ENCODE peak calls at places on chromosomes 4 and X, in four cellular contexts. One of them, this sample, is unnamed.

GRCh38 chr4:13733817-13734216 is 106.3 kb upstream of the BOD1L1 start:
- DNase-seq in AG10803: no peak
- DNase-seq in psoas muscle: no peak
- DNase-seq in ascending aorta: no peak
- DNase-seq in this sample: no peak

GRCh38 chr4:38621004-38621684 is 42.9 kb upstream of the KLF3 start:
- DNase-seq in AG10803: peak; percentile 71
- DNase-seq in psoas muscle: no peak
- DNase-seq in ascending aorta: no peak
- DNase-seq in this sample: peak; percentile 26

GRCh38 chr4:94690851-94691254 is 66.9 kb upstream of the BMPR1B start:
- DNase-seq in AG10803: peak; percentile 76
- DNase-seq in psoas muscle: no peak
- DNase-seq in ascending aorta: no peak
- DNase-seq in this sample: peak; percentile 65

GRCh38 chr4:158850800-158851644 is 82.2 kb downstream of the FNIP2 start:
- DNase-seq in AG10803: peak; percentile 53
- DNase-seq in psoas muscle: no peak
- DNase-seq in ascending aorta: no peak
- DNase-seq in this sample: peak; percentile 28

GRCh38 chr4:145340071-145340695 is 141.5 kb upstream of the SMAD1 start:
- DNase-seq in AG10803: no peak
- DNase-seq in psoas muscle: no peak
- DNase-seq in ascending aorta: no peak
- DNase-seq in this sample: no peak

GRCh38 chrX:39199429-39199828 is 398.2 kb downstream of the MID1IP1 start:
- DNase-seq in AG10803: no peak
- DNase-seq in psoas muscle: no peak
- DNase-seq in ascending aorta: no peak
- DNase-seq in this sample: no peak

GRCh38 chr4:41339812-41340809 is 83.4 kb downstream of the UCHL1 start:
- DNase-seq in AG10803: peak; percentile 74
- DNase-seq in psoas muscle: no peak
- DNase-seq in ascending aorta: no peak
- DNase-seq in this sample: peak; percentile 71

GRCh38 chr4:185142911-185143595 is at the start of gene SLC25A4:
- DNase-seq in AG10803: peak; percentile 66
- DNase-seq in psoas muscle: peak; percentile 95
- DNase-seq in ascending aorta: peak; percentile 50
- DNase-seq in this sample: peak; percentile 38

GRCh38 chr4:147029296-147029695 is 83.6 kb upstream of the TTC29 start:
- DNase-seq in AG10803: no peak
- DNase-seq in psoas muscle: no peak
- DNase-seq in ascending aorta: no peak
- DNase-seq in this sample: no peak

GRCh38 chr4:128163177-128164117 is 102.3 kb downstream of the LARP1B start:
- DNase-seq in AG10803: peak; percentile 50
- DNase-seq in psoas muscle: no peak
- DNase-seq in ascending aorta: no peak
- DNase-seq in this sample: peak; percentile 66

GRCh38 chr4:128158894-128159293 is 97.8 kb downstream of the LARP1B start:
- DNase-seq in AG10803: no peak
- DNase-seq in psoas muscle: no peak
- DNase-seq in ascending aorta: no peak
- DNase-seq in this sample: no peak

GRCh38 chr4:128162434-128162833 is 101.3 kb downstream of the LARP1B start:
- DNase-seq in AG10803: no peak
- DNase-seq in psoas muscle: no peak
- DNase-seq in ascending aorta: no peak
- DNase-seq in this sample: peak; percentile 4

GRCh38 chr4:128161138-128161537 is 100.0 kb downstream of the LARP1B start:
- DNase-seq in AG10803: no peak
- DNase-seq in psoas muscle: no peak
- DNase-seq in ascending aorta: no peak
- DNase-seq in this sample: no peak

DNA sequence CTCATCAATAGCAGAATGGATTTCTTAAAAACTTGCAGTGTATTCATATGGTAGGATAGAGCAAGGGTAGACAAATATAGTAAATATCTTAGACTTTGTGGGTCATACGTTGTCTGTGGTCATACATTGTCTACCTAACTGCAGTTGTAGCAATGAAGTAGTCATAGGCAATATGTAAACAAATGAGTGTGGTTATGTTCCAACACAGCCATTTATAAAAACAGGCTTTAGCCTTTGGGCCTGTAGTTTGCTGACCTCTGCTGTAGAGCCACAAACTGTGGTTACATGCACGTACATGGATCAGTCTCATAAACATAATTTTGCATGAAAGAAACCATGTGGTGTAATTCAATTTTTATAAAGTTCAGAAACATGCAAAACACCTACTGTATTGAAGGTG is 98.9 kb downstream of the LARP1B start:
- DNase-seq in AG10803: peak; percentile 3
- DNase-seq in psoas muscle: no peak
- DNase-seq in ascending aorta: no peak
- DNase-seq in this sample: peak; percentile 68
- TF ChIP-seq CTCF in AG10803: no peak
- TF ChIP-seq CTCF in psoas muscle: no peak
- TF ChIP-seq CTCF in ascending aorta: no peak
- TF ChIP-seq CTCF in this sample: peak; percentile 49

GRCh38 chrX:129520151-129520550 is 3.1 kb downstream of the SMARCA1 start:
- DNase-seq in AG10803: no peak
- DNase-seq in psoas muscle: no peak
- DNase-seq in ascending aorta: no peak
- DNase-seq in this sample: no peak

GRCh38 chrX:129523076-129524055 is at the start of gene SMARCA1:
- DNase-seq in AG10803: peak; percentile 61
- DNase-seq in psoas muscle: peak; percentile 58
- DNase-seq in ascending aorta: no peak
- DNase-seq in this sample: peak; percentile 26

GRCh38 chrX:129525162-129525561 is 1.9 kb upstream of the SMARCA1 start:
- DNase-seq in AG10803: no peak
- DNase-seq in psoas muscle: no peak
- DNase-seq in ascending aorta: no peak
- DNase-seq in this sample: no peak

GRCh38 chrX:129524250-129524850 is 1.1 kb upstream of the SMARCA1 start:
- DNase-seq in AG10803: no peak
- DNase-seq in psoas muscle: no peak
- DNase-seq in ascending aorta: no peak
- DNase-seq in this sample: no peak

GRCh38 chrX:129522184-129523059 is 868 bp downstream of the SMARCA1 start:
- DNase-seq in AG10803: peak; percentile 50
- DNase-seq in psoas muscle: peak; percentile 68
- DNase-seq in ascending aorta: no peak
- DNase-seq in this sample: peak; percentile 55
- TF ChIP-seq CTCF in AG10803: peak; percentile 35
- TF ChIP-seq CTCF in psoas muscle: no peak
- TF ChIP-seq CTCF in ascending aorta: no peak
- TF ChIP-seq CTCF in this sample: peak; percentile 23

DNA sequence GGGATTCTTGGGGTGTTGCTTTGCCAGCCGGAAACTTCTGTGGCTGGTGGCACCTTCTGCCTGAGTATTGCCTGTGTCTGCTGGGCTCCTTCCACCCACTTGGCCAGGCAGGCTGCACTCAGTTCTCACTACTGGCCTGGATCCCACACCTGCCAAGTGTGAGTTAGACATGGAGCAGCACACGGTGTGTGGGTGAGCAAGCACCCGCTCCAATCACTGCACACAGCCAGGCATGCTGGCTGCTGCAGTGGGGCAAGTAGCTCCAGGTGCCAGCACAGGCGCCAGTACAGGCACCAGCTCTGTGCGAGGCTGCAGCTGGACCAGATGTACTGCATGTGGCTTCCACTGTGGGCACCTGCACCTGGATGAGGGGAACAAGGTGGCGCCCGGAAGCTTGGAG is 23.9 kb downstream of the DCUN1D4 start:
- DNase-seq in AG10803: no peak
- DNase-seq in psoas muscle: peak; percentile 52
- DNase-seq in ascending aorta: no peak
- DNase-seq in this sample: no peak
- TF ChIP-seq CTCF in AG10803: no peak
- TF ChIP-seq CTCF in psoas muscle: no peak
- TF ChIP-seq CTCF in ascending aorta: no peak
- TF ChIP-seq CTCF in this sample: no peak

DNA sequence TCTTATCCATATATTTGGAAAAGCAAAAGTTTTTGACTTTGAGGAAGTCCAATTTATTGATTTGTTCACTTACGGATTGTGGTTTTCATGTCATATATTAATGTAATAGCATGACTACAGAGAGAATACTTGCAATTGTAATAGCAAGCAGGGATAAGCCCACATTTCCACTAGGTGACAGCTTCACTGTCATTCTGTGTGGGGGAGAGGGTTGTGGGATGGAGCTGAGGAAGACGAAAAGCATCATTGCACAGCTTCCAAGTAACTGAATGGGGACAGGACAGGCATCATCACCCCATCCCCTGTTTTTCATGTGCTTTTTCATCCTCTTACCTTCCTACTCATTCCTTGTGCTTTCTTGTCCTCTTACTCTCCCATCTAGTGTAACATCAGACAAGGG is 31.4 kb downstream of the BEX3 start:
- DNase-seq in AG10803: no peak
- DNase-seq in psoas muscle: no peak
- DNase-seq in ascending aorta: no peak
- DNase-seq in this sample: no peak
- TF ChIP-seq CTCF in AG10803: no peak
- TF ChIP-seq CTCF in psoas muscle: no peak
- TF ChIP-seq CTCF in ascending aorta: no peak
- TF ChIP-seq CTCF in this sample: no peak

DNA sequence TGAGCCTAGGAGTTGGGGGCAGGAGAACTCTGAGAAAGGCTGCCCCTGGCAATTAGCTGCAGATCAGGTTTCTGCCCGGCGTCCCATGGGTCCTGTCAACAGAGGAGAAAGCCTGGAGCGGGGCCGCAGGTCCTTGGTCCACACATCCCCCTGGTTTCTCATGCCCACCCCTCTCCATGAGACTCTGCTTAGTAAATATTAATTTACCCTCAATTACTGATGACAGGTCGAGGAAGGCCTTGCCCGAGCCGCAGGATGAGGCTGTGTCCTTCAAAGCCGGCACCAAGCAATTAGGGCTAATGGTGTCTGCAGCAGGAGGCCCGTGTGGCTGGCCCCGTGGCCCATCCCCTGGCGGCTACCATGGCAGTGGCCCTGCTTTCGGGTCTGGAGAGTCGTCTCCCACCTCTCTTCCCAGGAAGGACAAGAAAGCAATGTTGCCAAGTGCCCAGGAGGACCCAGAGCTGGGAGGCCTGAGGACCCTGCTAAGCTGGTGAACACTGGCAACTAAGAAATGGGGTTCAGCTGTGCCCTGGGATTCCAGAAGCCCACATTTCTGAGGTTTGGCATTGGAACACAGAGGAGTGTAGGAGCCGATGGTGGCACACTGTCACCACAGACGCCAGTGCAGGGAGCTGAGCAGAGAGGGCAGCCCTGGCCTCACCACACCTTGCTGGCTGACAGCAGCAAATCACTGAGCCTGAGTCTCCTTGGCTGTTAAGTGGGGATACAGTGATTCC is 114.6 kb downstream of the CPZ start:
- DNase-seq in AG10803: no peak
- DNase-seq in psoas muscle: peak; percentile 9
- DNase-seq in ascending aorta: no peak
- DNase-seq in this sample: no peak
- TF ChIP-seq CTCF in AG10803: no peak
- TF ChIP-seq CTCF in psoas muscle: no peak
- TF ChIP-seq CTCF in ascending aorta: no peak
- TF ChIP-seq CTCF in this sample: no peak

DNA sequence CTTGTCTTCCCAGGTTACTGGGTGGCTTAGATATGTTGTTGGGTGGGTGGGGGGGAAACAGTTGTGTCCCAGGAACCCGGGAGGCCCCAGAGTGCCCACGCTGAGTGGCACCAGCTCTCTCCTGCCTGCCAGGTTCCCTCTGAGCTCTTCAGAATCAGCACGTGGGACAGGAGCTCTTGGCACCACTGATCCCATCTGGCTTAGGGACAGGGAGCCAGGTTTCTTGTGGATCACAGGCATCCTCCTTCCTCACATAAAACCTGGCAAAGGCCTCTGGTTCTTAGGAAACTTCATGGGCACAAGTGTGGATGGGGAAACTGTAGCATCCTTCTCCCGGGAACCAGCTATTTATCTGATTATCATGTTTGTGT is 3.4 kb downstream of the GPR78 start:
- DNase-seq in AG10803: no peak
- DNase-seq in psoas muscle: no peak
- DNase-seq in ascending aorta: no peak
- DNase-seq in this sample: no peak
- TF ChIP-seq CTCF in AG10803: no peak
- TF ChIP-seq CTCF in psoas muscle: no peak
- TF ChIP-seq CTCF in ascending aorta: no peak
- TF ChIP-seq CTCF in this sample: no peak

GRCh38 chr4:173805884-173806283 is 275.9 kb upstream of the HAND2 start:
- DNase-seq in AG10803: no peak
- DNase-seq in psoas muscle: no peak
- DNase-seq in ascending aorta: no peak
- DNase-seq in this sample: no peak

GRCh38 chr4:173807347-173807746 is 277.3 kb upstream of the HAND2 start:
- DNase-seq in AG10803: peak; percentile 52
- DNase-seq in psoas muscle: peak; percentile 62
- DNase-seq in ascending aorta: no peak
- DNase-seq in this sample: no peak

GRCh38 chr4:173801361-173801760 is 271.3 kb upstream of the HAND2 start:
- DNase-seq in AG10803: no peak
- DNase-seq in psoas muscle: no peak
- DNase-seq in ascending aorta: no peak
- DNase-seq in this sample: no peak

GRCh38 chr4:173801876-173802713 is 272.1 kb upstream of the HAND2 start:
- DNase-seq in AG10803: peak; percentile 63
- DNase-seq in psoas muscle: no peak
- DNase-seq in ascending aorta: no peak
- DNase-seq in this sample: no peak

GRCh38 chr4:173802714-173803022 is 272.6 kb upstream of the HAND2 start:
- DNase-seq in AG10803: no peak
- DNase-seq in psoas muscle: no peak
- DNase-seq in ascending aorta: no peak
- DNase-seq in this sample: no peak
- TF ChIP-seq CTCF in AG10803: no peak
- TF ChIP-seq CTCF in psoas muscle: no peak
- TF ChIP-seq CTCF in ascending aorta: no peak
- TF ChIP-seq CTCF in this sample: no peak

DNA sequence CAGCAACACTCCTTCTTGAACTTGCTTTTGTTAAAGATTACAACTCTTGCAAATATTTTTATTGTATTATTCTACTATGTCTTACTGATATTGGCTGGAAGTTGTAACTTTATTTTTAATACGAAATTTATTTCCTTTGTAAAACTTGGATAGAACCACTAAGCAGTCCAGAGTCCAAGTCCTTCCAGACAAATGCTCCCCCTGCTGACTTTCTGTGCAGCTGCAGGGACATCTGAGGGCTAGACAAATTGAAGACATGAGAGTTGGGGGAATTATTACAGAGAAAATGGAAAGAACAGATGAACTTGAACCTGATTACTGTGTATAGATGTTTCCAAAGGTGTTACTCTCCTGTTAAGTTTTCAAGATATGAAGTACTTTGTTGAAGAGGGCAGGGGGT is 238.8 kb downstream of the GRIA3 start:
- DNase-seq in AG10803: peak; percentile 43
- DNase-seq in psoas muscle: no peak
- DNase-seq in ascending aorta: no peak
- DNase-seq in this sample: peak; percentile 30
- TF ChIP-seq CTCF in AG10803: peak; percentile 76
- TF ChIP-seq CTCF in psoas muscle: peak; percentile 47
- TF ChIP-seq CTCF in ascending aorta: peak; percentile 44
- TF ChIP-seq CTCF in this sample: peak; percentile 73